ENCODE peak calls at places on chromosome 4, in six cellular contexts. J is HFFc6; Q is memory B cell; P is left lung; H is activated naive CD8-positive, alpha-beta T cell treated with anti-CD3 and anti-CD28 coated beads, Interleukin-2, amount 50 U/mL, for 16 hours; L is psoas muscle. B is an unnamed sample.

GRCh38 chr4:111798840-111799239 is 346.4 kb upstream of the FAM241A start:
- DNase-seq in P (no peak), Q (no peak), J (no peak), H (no peak), L (no peak), B (no peak)

GRCh38 chr4:141711211-141711610 is 74.8 kb downstream of the IL15 start:
- DNase-seq in Q (no peak), P (no peak), L (no peak), J (peak; percentile 21), H (no peak), B (no peak)

GRCh38 chr4:185165605-185166063 is 22.6 kb downstream of the SLC25A4 start:
- DNase-seq in Q (no peak), P (no peak), H (no peak), J (peak; percentile 25), L (no peak), B (no peak)

GRCh38 chr4:7193040-7193958 is 961 bp downstream of the SORCS2 start:
- DNase-seq in J (no peak), P (peak; percentile 31), Q (no peak), H (no peak), L (no peak), B (no peak)

GRCh38 chr4:123081971-123082370 is 159.6 kb upstream of the NUDT6 start:
- DNase-seq in Q (no peak), L (no peak), J (no peak), P (no peak), H (no peak), B (no peak)

GRCh38 chr4:158182736-158183135 is 9.9 kb upstream of the GASK1B start:
- DNase-seq in P (no peak), H (no peak), Q (no peak), J (no peak), L (no peak), B (no peak)

GRCh38 chr4:149932188-149932587 is 116.5 kb upstream of the IQCM start:
- DNase-seq in H (no peak), L (no peak), J (no peak), P (no peak), Q (no peak), B (no peak)

GRCh38 chr4:83947111-83947510 is 411.2 kb downstream of the GPAT3 start:
- DNase-seq in H (no peak), Q (no peak), L (no peak), P (no peak), J (no peak), B (no peak)

GRCh38 chr4:145840162-145840768 is 98.4 kb downstream of the ZNF827 start:
- DNase-seq in L (no peak), J (peak; percentile 43), H (no peak), Q (peak; percentile 4), P (no peak), B (no peak)

GRCh38 chr4:138773321-138773720 is 242.3 kb upstream of the NOCT start:
- DNase-seq in L (no peak), J (no peak), H (no peak), P (no peak), Q (no peak), B (no peak)

GRCh38 chr4:78099058-78099457 is 41.9 kb downstream of the FRAS1 start:
- DNase-seq in Q (no peak), P (no peak), L (no peak), J (no peak), H (no peak), B (no peak)

GRCh38 chr4:123672987-123673386 is 276.4 kb downstream of the SPRY1 start:
- DNase-seq in P (no peak), L (no peak), J (peak; percentile 7), Q (no peak), H (no peak), B (no peak)

GRCh38 chr4:7223566-7223965 is 31.2 kb downstream of the SORCS2 start:
- DNase-seq in P (no peak), J (no peak), Q (no peak), L (peak; percentile 4), H (no peak), B (no peak)

GRCh38 chr4:38287090-38287843 is 327.1 kb downstream of the PTTG2 start:
- DNase-seq in P (no peak), L (no peak), Q (no peak), H (no peak), J (no peak), B (no peak)

GRCh38 chr4:92600638-92601037 is 296.9 kb downstream of the GRID2 start:
- DNase-seq in H (no peak), J (no peak), P (no peak), L (no peak), Q (no peak), B (no peak)

GRCh38 chr4:107712236-107712635 is 7.8 kb downstream of the PAPSS1 start:
- DNase-seq in Q (no peak), H (no peak), P (no peak), L (no peak), J (no peak), B (no peak)

GRCh38 chr4:165779950-165780670 is 92.9 kb upstream of the TLL1 start:
- DNase-seq in L (no peak), H (no peak), J (no peak), P (no peak), Q (no peak), B (no peak)

GRCh38 chr4:187667095-187667494 is 328.5 kb upstream of the ZFP42 start:
- DNase-seq in H (no peak), P (no peak), Q (no peak), L (no peak), J (no peak), B (no peak)